ENCODE peak calls at places on chromosome 14, in four cellular contexts. One of them, this sample, is unnamed.

GRCh38 chr14:77076118-77076631 is 21.9 kb upstream of the CIPC start:
- DNase-seq in AG04449: no peak
- DNase-seq in right cardiac atrium: peak; percentile 92
- DNase-seq in fibroblast of the aortic adventitia: peak; percentile 10
- DNase-seq in this sample: no peak

GRCh38 chr14:104361921-104362681 is 217.5 kb upstream of the C14orf180 start:
- DNase-seq in fibroblast of the aortic adventitia: no peak
- DNase-seq in right cardiac atrium: no peak
- DNase-seq in AG04449: no peak
- DNase-seq in this sample: no peak

GRCh38 chr14:105497671-105498429 is 6.8 kb downstream of the TEDC1 start:
- DNase-seq in fibroblast of the aortic adventitia: no peak
- DNase-seq in right cardiac atrium: no peak
- DNase-seq in AG04449: no peak
- DNase-seq in this sample: no peak

GRCh38 chr14:51644215-51644969 is 7.3 kb upstream of the FRMD6 start:
- DNase-seq in AG04449: no peak
- DNase-seq in right cardiac atrium: no peak
- DNase-seq in fibroblast of the aortic adventitia: no peak
- DNase-seq in this sample: no peak

GRCh38 chr14:104976198-104977007 is 1.8 kb downstream of the AHNAK2 start:
- DNase-seq in right cardiac atrium: peak; percentile 92
- DNase-seq in AG04449: no peak
- DNase-seq in fibroblast of the aortic adventitia: peak; percentile 79
- DNase-seq in this sample: peak; percentile 80

GRCh38 chr14:40119321-40119720 is 687.1 kb upstream of the FBXO33 start:
- DNase-seq in AG04449: no peak
- DNase-seq in fibroblast of the aortic adventitia: no peak
- DNase-seq in right cardiac atrium: no peak
- DNase-seq in this sample: no peak

GRCh38 chr14:92553456-92553855 is 39.9 kb downstream of the RIN3 start:
- DNase-seq in fibroblast of the aortic adventitia: peak; percentile 63
- DNase-seq in AG04449: no peak
- DNase-seq in right cardiac atrium: no peak
- DNase-seq in this sample: peak; percentile 41

GRCh38 chr14:105748204-105748578 is 221.8 kb downstream of the TMEM121 start:
- DNase-seq in fibroblast of the aortic adventitia: no peak
- DNase-seq in right cardiac atrium: no peak
- DNase-seq in AG04449: no peak
- DNase-seq in this sample: no peak

GRCh38 chr14:36504805-36505192 is 15.2 kb downstream of the NKX2-1 start:
- DNase-seq in right cardiac atrium: no peak
- DNase-seq in fibroblast of the aortic adventitia: no peak
- DNase-seq in AG04449: no peak
- DNase-seq in this sample: no peak

GRCh38 chr14:32531942-32532341 is 202.8 kb downstream of the AKAP6 start:
- DNase-seq in fibroblast of the aortic adventitia: no peak
- DNase-seq in right cardiac atrium: no peak
- DNase-seq in AG04449: no peak
- DNase-seq in this sample: no peak

GRCh38 chr14:87231336-87232026 is 761.5 kb downstream of the GALC start:
- DNase-seq in fibroblast of the aortic adventitia: no peak
- DNase-seq in AG04449: no peak
- DNase-seq in right cardiac atrium: no peak
- DNase-seq in this sample: no peak

GRCh38 chr14:87229131-87229530 is 763.9 kb downstream of the GALC start:
- DNase-seq in AG04449: no peak
- DNase-seq in fibroblast of the aortic adventitia: no peak
- DNase-seq in right cardiac atrium: no peak
- DNase-seq in this sample: no peak

GRCh38 chr14:87230726-87231125 is 762.3 kb downstream of the GALC start:
- DNase-seq in right cardiac atrium: no peak
- DNase-seq in fibroblast of the aortic adventitia: no peak
- DNase-seq in AG04449: no peak
- DNase-seq in this sample: no peak

GRCh38 chr14:87233806-87234384 is 759.1 kb downstream of the GALC start:
- DNase-seq in fibroblast of the aortic adventitia: no peak
- DNase-seq in AG04449: no peak
- DNase-seq in right cardiac atrium: no peak
- DNase-seq in this sample: no peak

GRCh38 chr14:87233266-87233665 is 759.7 kb downstream of the GALC start:
- DNase-seq in AG04449: no peak
- DNase-seq in fibroblast of the aortic adventitia: no peak
- DNase-seq in right cardiac atrium: no peak
- DNase-seq in this sample: no peak
- H3K4me3 ChIP-seq in AG04449: no peak overlapping the region
- H3K4me3 ChIP-seq in fibroblast of the aortic adventitia: no peak overlapping the region
- H3K4me3 ChIP-seq in right cardiac atrium: no peak overlapping the region
- H3K4me3 ChIP-seq in this sample: no peak overlapping the region

DNA sequence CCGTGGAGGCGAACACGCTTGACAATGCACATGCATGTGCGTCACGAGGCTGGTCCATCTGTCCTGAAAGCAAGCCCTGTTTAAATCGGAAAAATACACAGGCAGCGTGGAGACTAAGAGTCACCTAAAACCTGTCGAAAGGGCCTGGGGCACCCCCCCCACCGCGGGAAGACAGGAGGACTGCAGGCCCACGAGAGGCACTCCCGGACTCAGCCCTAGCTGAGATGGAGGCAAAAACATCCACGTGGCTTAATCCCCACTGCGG is 54.1 kb downstream of the CDC42BPB start:
- DNase-seq in fibroblast of the aortic adventitia: no peak
- DNase-seq in right cardiac atrium: no peak
- DNase-seq in AG04449: no peak
- DNase-seq in this sample: no peak
- H3K4me3 ChIP-seq in fibroblast of the aortic adventitia: no peak overlapping the region
- H3K4me3 ChIP-seq in right cardiac atrium: no peak overlapping the region
- H3K4me3 ChIP-seq in AG04449: no peak overlapping the region
- H3K4me3 ChIP-seq in this sample: no peak overlapping the region

DNA sequence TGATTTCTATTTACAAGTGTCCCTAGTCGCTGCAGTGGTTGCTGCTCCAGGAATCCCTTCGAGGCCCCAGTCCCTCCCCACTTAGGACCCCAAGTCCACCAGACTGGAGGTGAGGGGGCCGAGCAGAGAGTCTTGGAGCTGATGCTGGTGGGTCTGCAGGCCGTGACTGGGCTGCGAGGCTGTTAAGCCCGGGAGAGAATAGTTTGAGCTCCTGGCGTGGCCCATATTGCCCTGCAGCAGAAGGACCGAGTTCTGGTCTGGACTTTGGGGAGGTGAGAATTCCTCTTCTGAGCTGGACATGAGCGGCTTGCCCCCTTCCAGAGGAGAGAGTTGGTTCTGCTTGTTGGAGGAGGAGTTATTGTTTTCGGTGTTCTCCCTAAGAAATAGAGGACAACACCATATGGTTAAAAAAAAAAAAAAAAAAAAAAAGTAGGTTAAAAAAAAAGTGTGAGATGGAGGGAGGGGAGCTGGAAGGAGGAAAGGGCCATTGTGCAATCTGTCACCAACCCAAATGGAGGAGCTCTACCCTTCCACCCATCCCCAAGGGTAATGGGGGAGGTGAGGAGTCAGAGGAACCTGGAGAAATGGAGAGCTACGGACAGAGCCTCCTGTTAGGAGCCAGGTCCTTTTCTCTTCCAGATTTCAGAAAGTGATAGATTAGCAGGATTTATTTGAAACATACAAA is 2.9 kb downstream of the SIX1 start:
- DNase-seq in AG04449: no peak
- DNase-seq in right cardiac atrium: no peak
- DNase-seq in fibroblast of the aortic adventitia: peak; percentile 39
- DNase-seq in this sample: peak; percentile 46
- H3K4me3 ChIP-seq in AG04449: peak overlapping the region; percentile 74
- H3K4me3 ChIP-seq in right cardiac atrium: no peak overlapping the region
- H3K4me3 ChIP-seq in fibroblast of the aortic adventitia: peak overlapping the region; percentile 56
- H3K4me3 ChIP-seq in this sample: no peak overlapping the region

GRCh38 chr14:38255408-38255672 is 553 bp downstream of the CLEC14A start:
- DNase-seq in fibroblast of the aortic adventitia: no peak
- DNase-seq in right cardiac atrium: peak; percentile 71
- DNase-seq in AG04449: no peak
- DNase-seq in this sample: no peak
- H3K4me3 ChIP-seq in fibroblast of the aortic adventitia: no peak overlapping the region
- H3K4me3 ChIP-seq in right cardiac atrium: peak overlapping the region; percentile 60
- H3K4me3 ChIP-seq in AG04449: peak overlapping the region; percentile 62
- H3K4me3 ChIP-seq in this sample: no peak overlapping the region

GRCh38 chr14:22517117-22517720 is 71.8 kb downstream of the DAD1 start:
- DNase-seq in fibroblast of the aortic adventitia: no peak
- DNase-seq in right cardiac atrium: no peak
- DNase-seq in AG04449: no peak
- DNase-seq in this sample: no peak
- H3K4me3 ChIP-seq in fibroblast of the aortic adventitia: no peak overlapping the region
- H3K4me3 ChIP-seq in right cardiac atrium: no peak overlapping the region
- H3K4me3 ChIP-seq in AG04449: no peak overlapping the region
- H3K4me3 ChIP-seq in this sample: no peak overlapping the region

DNA sequence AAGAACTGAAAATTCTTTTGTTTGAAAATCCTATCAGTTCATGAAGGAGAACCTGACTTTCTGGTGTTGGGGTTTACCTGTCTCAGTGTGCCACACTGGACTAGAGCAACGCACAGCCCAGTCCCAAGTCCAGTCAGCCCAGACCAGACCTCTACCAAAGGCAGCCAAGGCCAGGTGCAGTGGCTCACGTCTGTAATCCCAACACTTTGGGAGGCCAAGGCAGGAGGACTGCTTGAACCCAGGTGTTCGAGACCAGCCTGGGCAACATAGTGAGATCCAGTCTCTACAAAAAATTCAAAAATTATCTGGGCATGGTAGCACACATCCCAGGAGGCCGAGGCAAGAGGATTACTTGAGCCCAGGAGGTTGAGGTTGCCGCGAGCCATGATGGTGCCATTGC is 4.6 kb downstream of the CCDC85C start:
- DNase-seq in AG04449: no peak
- DNase-seq in fibroblast of the aortic adventitia: no peak
- DNase-seq in right cardiac atrium: no peak
- DNase-seq in this sample: no peak
- H3K4me3 ChIP-seq in AG04449: no peak overlapping the region
- H3K4me3 ChIP-seq in fibroblast of the aortic adventitia: no peak overlapping the region
- H3K4me3 ChIP-seq in right cardiac atrium: no peak overlapping the region
- H3K4me3 ChIP-seq in this sample: no peak overlapping the region